ENCODE peak calls at places on chromosomes 3 and 15, in ten cellular contexts. One of them, this sample, is unnamed.

GRCh38 chr3:59750391-59750790 is 700.6 kb upstream of the CFAP20DC start:
- DNase-seq in Peyer's patch: no peak
- DNase-seq in IMR-90: no peak
- DNase-seq in left ventricle myocardium inferior: no peak
- DNase-seq in GM12878: no peak
- DNase-seq in PC-3: no peak
- DNase-seq in uterus: no peak
- DNase-seq in body of pancreas: no peak
- DNase-seq in right lobe of liver: no peak
- DNase-seq in lower lobe of right lung: no peak
- DNase-seq in this sample: no peak

GRCh38 chr3:85159376-85159775 is 200.6 kb downstream of the CADM2 start:
- DNase-seq in IMR-90: no peak
- DNase-seq in left ventricle myocardium inferior: no peak
- DNase-seq in right lobe of liver: no peak
- DNase-seq in lower lobe of right lung: no peak
- DNase-seq in uterus: no peak
- DNase-seq in GM12878: no peak
- DNase-seq in PC-3: peak
- DNase-seq in body of pancreas: no peak
- DNase-seq in Peyer's patch: no peak
- DNase-seq in this sample: no peak

GRCh38 chr3:31699309-31699953 is 166.7 kb downstream of the STT3B start:
- DNase-seq in PC-3: peak
- DNase-seq in uterus: no peak
- DNase-seq in lower lobe of right lung: no peak
- DNase-seq in body of pancreas: no peak
- DNase-seq in GM12878: no peak
- DNase-seq in IMR-90: no peak
- DNase-seq in left ventricle myocardium inferior: no peak
- DNase-seq in Peyer's patch: no peak
- DNase-seq in right lobe of liver: no peak
- DNase-seq in this sample: no peak

GRCh38 chr15:77846360-77846759 is 213.6 kb upstream of the LINGO1 start:
- DNase-seq in lower lobe of right lung: no peak
- DNase-seq in uterus: no peak
- DNase-seq in IMR-90: no peak
- DNase-seq in PC-3: no peak
- DNase-seq in GM12878: no peak
- DNase-seq in Peyer's patch: no peak
- DNase-seq in left ventricle myocardium inferior: no peak
- DNase-seq in body of pancreas: no peak
- DNase-seq in right lobe of liver: no peak
- DNase-seq in this sample: no peak

GRCh38 chr15:58329781-58330467 is 101.9 kb upstream of the LIPC start:
- DNase-seq in right lobe of liver: peak
- DNase-seq in body of pancreas: peak
- DNase-seq in lower lobe of right lung: peak
- DNase-seq in GM12878: no peak
- DNase-seq in IMR-90: no peak
- DNase-seq in PC-3: peak
- DNase-seq in Peyer's patch: no peak
- DNase-seq in uterus: no peak
- DNase-seq in left ventricle myocardium inferior: no peak
- DNase-seq in this sample: peak

GRCh38 chr3:117399311-117400068 is 689.9 kb downstream of the TUSC7 start:
- DNase-seq in IMR-90: peak
- DNase-seq in body of pancreas: no peak
- DNase-seq in GM12878: no peak
- DNase-seq in right lobe of liver: no peak
- DNase-seq in PC-3: no peak
- DNase-seq in left ventricle myocardium inferior: no peak
- DNase-seq in lower lobe of right lung: no peak
- DNase-seq in uterus: no peak
- DNase-seq in Peyer's patch: no peak
- DNase-seq in this sample: no peak

GRCh38 chr3:184156522-184156955 is 1.4 kb downstream of the DVL3 start:
- DNase-seq in lower lobe of right lung: no peak
- DNase-seq in PC-3: no peak
- DNase-seq in GM12878: no peak
- DNase-seq in IMR-90: peak
- DNase-seq in left ventricle myocardium inferior: peak
- DNase-seq in Peyer's patch: no peak
- DNase-seq in body of pancreas: peak
- DNase-seq in right lobe of liver: no peak
- DNase-seq in uterus: peak
- DNase-seq in this sample: peak

GRCh38 chr3:125128861-125129501 is 73.2 kb upstream of the HEG1 start:
- DNase-seq in lower lobe of right lung: peak
- DNase-seq in Peyer's patch: no peak
- DNase-seq in body of pancreas: no peak
- DNase-seq in left ventricle myocardium inferior: no peak
- DNase-seq in IMR-90: peak
- DNase-seq in GM12878: no peak
- DNase-seq in PC-3: peak
- DNase-seq in uterus: no peak
- DNase-seq in right lobe of liver: no peak
- DNase-seq in this sample: peak

GRCh38 chr3:138782748-138783147 is 52.0 kb downstream of the PIK3CB start:
- DNase-seq in left ventricle myocardium inferior: no peak
- DNase-seq in right lobe of liver: no peak
- DNase-seq in IMR-90: no peak
- DNase-seq in uterus: no peak
- DNase-seq in Peyer's patch: no peak
- DNase-seq in PC-3: no peak
- DNase-seq in lower lobe of right lung: no peak
- DNase-seq in GM12878: no peak
- DNase-seq in body of pancreas: no peak
- DNase-seq in this sample: no peak

GRCh38 chr3:138776961-138777360 is 57.8 kb downstream of the PIK3CB start:
- DNase-seq in body of pancreas: no peak
- DNase-seq in IMR-90: no peak
- DNase-seq in right lobe of liver: no peak
- DNase-seq in GM12878: no peak
- DNase-seq in Peyer's patch: no peak
- DNase-seq in PC-3: no peak
- DNase-seq in uterus: no peak
- DNase-seq in left ventricle myocardium inferior: no peak
- DNase-seq in lower lobe of right lung: no peak
- DNase-seq in this sample: no peak

GRCh38 chr3:138786788-138787276 is 47.9 kb downstream of the PIK3CB start:
- DNase-seq in GM12878: no peak
- DNase-seq in PC-3: peak
- DNase-seq in uterus: no peak
- DNase-seq in lower lobe of right lung: no peak
- DNase-seq in left ventricle myocardium inferior: no peak
- DNase-seq in IMR-90: peak
- DNase-seq in body of pancreas: no peak
- DNase-seq in Peyer's patch: no peak
- DNase-seq in right lobe of liver: no peak
- DNase-seq in this sample: peak

GRCh38 chr3:138778643-138779042 is 56.1 kb downstream of the PIK3CB start:
- DNase-seq in lower lobe of right lung: no peak
- DNase-seq in IMR-90: no peak
- DNase-seq in left ventricle myocardium inferior: no peak
- DNase-seq in Peyer's patch: no peak
- DNase-seq in GM12878: no peak
- DNase-seq in PC-3: no peak
- DNase-seq in uterus: no peak
- DNase-seq in right lobe of liver: no peak
- DNase-seq in body of pancreas: no peak
- DNase-seq in this sample: no peak

DNA sequence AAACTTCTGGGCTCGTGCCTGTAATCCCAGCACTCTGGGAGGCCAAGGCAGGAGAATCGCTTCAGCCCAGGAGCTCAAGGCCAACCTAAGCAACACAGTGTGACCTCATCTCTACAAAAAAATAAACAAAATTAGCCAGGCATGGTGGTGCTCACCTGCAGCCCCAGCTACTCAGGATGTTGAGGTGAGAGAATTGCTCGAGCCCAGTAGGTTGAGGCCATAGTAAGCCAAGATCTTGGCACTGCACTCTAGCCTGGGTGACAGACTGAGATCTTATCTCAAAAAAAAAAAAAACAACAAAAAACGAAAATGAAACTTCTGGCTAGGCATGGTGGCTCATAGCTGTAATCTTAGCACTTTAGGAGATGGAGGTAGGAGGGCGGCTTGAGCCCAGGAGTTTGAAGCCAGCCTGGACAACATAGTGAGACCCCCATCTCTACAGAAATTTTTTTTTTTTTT is 53.7 kb downstream of the PIK3CB start:
- DNase-seq in body of pancreas: peak
- DNase-seq in uterus: no peak
- DNase-seq in lower lobe of right lung: no peak
- DNase-seq in left ventricle myocardium inferior: no peak
- DNase-seq in Peyer's patch: no peak
- DNase-seq in right lobe of liver: no peak
- DNase-seq in PC-3: no peak
- DNase-seq in IMR-90: no peak
- DNase-seq in GM12878: no peak
- DNase-seq in this sample: peak
- H3K4me3 ChIP-seq in body of pancreas: no peak
- H3K4me3 ChIP-seq in uterus: no peak
- H3K4me3 ChIP-seq in lower lobe of right lung: no peak
- H3K4me3 ChIP-seq in left ventricle myocardium inferior: no peak
- H3K4me3 ChIP-seq in Peyer's patch: no peak
- H3K4me3 ChIP-seq in right lobe of liver: no peak
- H3K4me3 ChIP-seq in PC-3: no peak
- H3K4me3 ChIP-seq in IMR-90: no peak
- H3K4me3 ChIP-seq in GM12878: no peak
- H3K4me3 ChIP-seq in this sample: no peak

DNA sequence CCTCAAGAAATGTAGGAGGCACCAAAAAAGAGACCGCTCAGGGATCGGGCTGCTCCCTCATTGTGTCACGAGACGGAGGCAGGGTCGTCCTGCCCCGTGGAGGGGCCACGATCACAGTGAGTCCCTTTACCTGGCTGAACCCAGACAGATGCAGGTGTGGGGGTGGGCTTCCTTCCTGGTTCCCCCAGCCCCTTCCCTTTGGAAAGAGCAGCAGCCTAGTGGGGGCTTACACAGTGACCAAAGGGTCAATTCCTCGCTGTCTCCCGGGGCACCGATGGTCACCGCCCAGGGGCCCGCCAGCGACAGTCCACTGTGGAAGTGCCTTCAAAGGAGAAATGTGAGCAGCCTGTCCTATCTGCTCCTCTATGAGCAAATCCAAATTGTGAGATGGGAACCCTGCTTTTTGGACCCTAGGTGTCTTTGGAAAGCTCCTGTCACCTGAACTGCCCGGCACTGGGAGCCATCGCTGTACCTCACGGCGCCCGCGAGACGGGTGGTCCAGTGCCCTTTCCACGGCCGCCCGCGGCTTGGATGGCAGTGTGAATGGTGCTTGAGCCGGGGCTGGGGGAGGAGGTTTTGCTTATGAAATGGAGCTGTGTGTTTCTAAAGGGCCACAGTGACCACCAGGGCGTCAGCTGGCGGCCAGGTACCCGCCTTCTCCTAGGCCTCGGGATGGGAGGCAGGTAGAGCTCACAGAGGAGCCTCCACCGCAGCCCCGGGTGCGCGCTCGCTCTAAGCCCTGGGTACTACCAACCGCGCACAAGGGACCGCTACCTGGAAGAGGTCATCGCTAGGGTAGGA is 155.7 kb downstream of the KLF13 start:
- DNase-seq in right lobe of liver: peak
- DNase-seq in lower lobe of right lung: no peak
- DNase-seq in left ventricle myocardium inferior: no peak
- DNase-seq in GM12878: no peak
- DNase-seq in PC-3: no peak
- DNase-seq in Peyer's patch: no peak
- DNase-seq in body of pancreas: no peak
- DNase-seq in uterus: no peak
- DNase-seq in IMR-90: no peak
- DNase-seq in this sample: no peak
- H3K4me3 ChIP-seq in right lobe of liver: no peak
- H3K4me3 ChIP-seq in lower lobe of right lung: peak
- H3K4me3 ChIP-seq in left ventricle myocardium inferior: no peak
- H3K4me3 ChIP-seq in GM12878: no peak
- H3K4me3 ChIP-seq in PC-3: no peak
- H3K4me3 ChIP-seq in Peyer's patch: peak
- H3K4me3 ChIP-seq in body of pancreas: no peak
- H3K4me3 ChIP-seq in uterus: no peak
- H3K4me3 ChIP-seq in IMR-90: no peak
- H3K4me3 ChIP-seq in this sample: no peak

DNA sequence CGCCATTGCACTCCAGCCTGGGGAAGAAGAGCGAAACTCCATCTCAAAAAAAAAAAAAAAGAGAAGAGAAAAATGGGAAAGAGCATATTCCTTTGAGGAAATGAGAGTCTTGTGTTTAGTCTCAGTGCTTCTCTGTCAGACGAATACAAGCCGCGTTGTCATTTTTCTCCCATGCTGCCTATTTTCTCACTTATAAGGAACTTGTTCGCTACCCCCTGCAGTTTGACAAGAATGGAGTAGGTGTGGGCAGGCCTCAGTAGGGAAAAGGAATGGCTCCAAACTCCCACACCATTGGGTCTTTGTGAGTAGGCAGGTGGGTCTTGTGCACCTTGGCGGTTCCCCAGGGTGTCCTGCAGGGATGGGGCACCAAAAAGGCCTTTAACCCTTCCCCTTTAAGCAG is 6.5 kb downstream of the GPR160 start:
- DNase-seq in lower lobe of right lung: no peak
- DNase-seq in Peyer's patch: no peak
- DNase-seq in IMR-90: no peak
- DNase-seq in GM12878: no peak
- DNase-seq in left ventricle myocardium inferior: no peak
- DNase-seq in PC-3: no peak
- DNase-seq in right lobe of liver: no peak
- DNase-seq in body of pancreas: no peak
- DNase-seq in uterus: no peak
- DNase-seq in this sample: no peak
- H3K4me3 ChIP-seq in lower lobe of right lung: no peak
- H3K4me3 ChIP-seq in Peyer's patch: peak
- H3K4me3 ChIP-seq in IMR-90: no peak
- H3K4me3 ChIP-seq in GM12878: peak
- H3K4me3 ChIP-seq in left ventricle myocardium inferior: no peak
- H3K4me3 ChIP-seq in PC-3: no peak
- H3K4me3 ChIP-seq in right lobe of liver: no peak
- H3K4me3 ChIP-seq in body of pancreas: no peak
- H3K4me3 ChIP-seq in uterus: no peak
- H3K4me3 ChIP-seq in this sample: no peak

DNA sequence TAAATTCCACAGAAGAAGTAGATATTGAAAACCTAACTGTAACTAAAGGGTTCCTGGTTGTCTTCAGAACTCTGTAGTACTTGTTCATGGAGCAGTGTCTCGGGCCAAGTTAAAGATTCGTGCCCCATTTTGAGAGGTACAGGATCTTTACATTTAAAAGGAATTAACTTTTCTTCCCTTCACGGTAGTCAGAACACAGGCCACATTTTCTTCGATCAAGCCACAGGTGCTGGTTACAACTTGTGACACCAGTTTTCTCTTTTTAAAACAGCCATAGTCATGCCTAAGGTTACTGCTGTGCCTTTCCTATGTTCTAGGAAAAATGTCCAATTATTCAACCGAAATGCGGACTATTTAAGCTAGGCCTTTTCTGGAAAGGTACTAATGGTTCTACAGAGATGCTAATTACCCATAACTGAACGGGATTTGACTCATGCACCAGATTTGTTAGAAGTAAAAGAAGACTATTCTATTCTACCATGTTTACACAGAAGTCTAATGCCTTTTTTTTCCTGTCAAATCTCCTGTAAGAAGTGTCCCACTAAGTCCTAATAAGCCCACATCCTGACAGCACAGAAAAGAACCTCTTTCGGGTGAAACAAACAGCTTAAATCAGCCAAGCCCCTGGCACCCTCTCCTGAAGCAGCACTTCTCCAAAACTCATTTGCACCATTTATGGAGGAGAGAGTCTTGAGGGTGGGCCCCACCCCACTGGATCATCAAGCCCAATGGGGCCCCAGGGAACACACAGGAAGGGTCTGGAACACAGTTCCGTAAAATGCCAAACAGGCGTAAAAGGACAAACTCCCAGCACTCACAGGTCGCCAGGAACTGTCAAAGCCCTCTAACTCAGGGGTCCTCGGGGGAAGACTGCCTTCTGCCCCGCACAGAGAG is 1.9 kb downstream of the LRIG1 start:
- DNase-seq in IMR-90: peak
- DNase-seq in uterus: no peak
- DNase-seq in right lobe of liver: no peak
- DNase-seq in GM12878: no peak
- DNase-seq in lower lobe of right lung: no peak
- DNase-seq in PC-3: no peak
- DNase-seq in body of pancreas: no peak
- DNase-seq in Peyer's patch: no peak
- DNase-seq in left ventricle myocardium inferior: no peak
- DNase-seq in this sample: no peak
- H3K4me3 ChIP-seq in IMR-90: peak
- H3K4me3 ChIP-seq in uterus: peak
- H3K4me3 ChIP-seq in right lobe of liver: peak
- H3K4me3 ChIP-seq in GM12878: peak
- H3K4me3 ChIP-seq in lower lobe of right lung: peak
- H3K4me3 ChIP-seq in PC-3: no peak
- H3K4me3 ChIP-seq in body of pancreas: peak
- H3K4me3 ChIP-seq in Peyer's patch: peak
- H3K4me3 ChIP-seq in left ventricle myocardium inferior: peak
- H3K4me3 ChIP-seq in this sample: peak

This sample was measured in fibroblast of villous mesenchyme.